ENCODE peak calls at places on chromosomes 3 and 15, in seven cellular contexts. W is BE2C, I is iPS DF 19.7, K is body of pancreas, P is fibroblast of lung, F is ecto neural progenitor cell, L is DMS153. X is an unnamed sample.
A peak's percentile ranks its signal among the peaks of the same experiment; 100 is the strongest.

GRCh38 chr3:5754602-5755001 is 567.1 kb downstream of the EDEM1 start:
- DNase-seq in W (no peak), I (no peak), K (peak; percentile 32), P (no peak), F (no peak), L (no peak), X (no peak)

GRCh38 chr15:62594017-62594416 is 428.9 kb upstream of the C2CD4B start:
- DNase-seq in W (no peak), I (no peak), K (no peak), P (no peak), F (no peak), L (no peak), X (no peak)

GRCh38 chr3:58003093-58003492 is 5.1 kb upstream of the FLNB start:
- DNase-seq in W (no peak), I (no peak), K (no peak), P (no peak), F (no peak), L (no peak), X (no peak)

GRCh38 chr3:159159546-159159945 is 357.7 kb downstream of the MFSD1 start:
- DNase-seq in W (no peak), I (no peak), K (no peak), P (no peak), F (no peak), L (no peak), X (no peak)

GRCh38 chr15:63610209-63610841 is 13.1 kb downstream of the FBXL22 start:
- DNase-seq in W (peak; percentile 77), I (peak; percentile 80), K (peak; percentile 76), P (peak; percentile 81), F (peak; percentile 69), L (peak; percentile 39), X (no peak)

GRCh38 chr15:96703794-96704550 is 373.5 kb downstream of the NR2F2 start:
- DNase-seq in W (no peak), I (no peak), K (no peak), P (peak; percentile 37), F (no peak), L (no peak), X (no peak)

GRCh38 chr3:195128255-195129071 is 142.5 kb downstream of the XXYLT1 start:
- DNase-seq in W (no peak), I (no peak), K (no peak), P (peak; percentile 27), F (no peak), L (no peak), X (no peak)

GRCh38 chr15:83107841-83108181 is 366 bp downstream of the TM6SF1 start:
- DNase-seq in W (no peak), I (no peak), K (no peak), P (no peak), F (no peak), L (no peak), X (no peak)

GRCh38 chr15:65512807-65513416 is 4.6 kb downstream of the DPP8 start:
- DNase-seq in W (no peak), I (no peak), K (peak; percentile 64), P (peak; percentile 67), F (no peak), L (no peak), X (no peak)

GRCh38 chr15:76840830-76841460 is 64.2 kb downstream of the SCAPER start:
- DNase-seq in W (no peak), I (no peak), K (no peak), P (peak; percentile 67), F (no peak), L (no peak), X (no peak)

GRCh38 chr3:67654832-67655152 is 380 bp upstream of the SUCLG2 start:
- DNase-seq in W (no peak), I (no peak), K (no peak), P (no peak), F (no peak), L (no peak), X (no peak)

GRCh38 chr3:165158011-165158410 is 38.2 kb downstream of the SLITRK3 start:
- DNase-seq in W (no peak), I (no peak), K (no peak), P (no peak), F (no peak), L (no peak), X (no peak)

GRCh38 chr3:104018541-104018940 is 1348.2 kb upstream of the ALCAM start:
- DNase-seq in W (no peak), I (no peak), K (no peak), P (no peak), F (no peak), L (no peak), X (no peak)

GRCh38 chr3:178308696-178309278 is 227.4 kb upstream of the KCNMB2 start:
- DNase-seq in W (no peak), I (no peak), K (no peak), P (no peak), F (no peak), L (no peak), X (no peak)

GRCh38 chr15:95162967-95163531 is 931.7 kb downstream of the MCTP2 start:
- DNase-seq in W (no peak), I (no peak), K (no peak), P (peak; percentile 57), F (no peak), L (no peak), X (no peak)

GRCh38 chr3:14620512-14620911 is 31.1 kb upstream of the CCDC174 start:
- DNase-seq in W (no peak), I (no peak), K (peak; percentile 77), P (no peak), F (peak; percentile 81), L (no peak), X (no peak)

GRCh38 chr3:64932016-64932518 is 244.3 kb upstream of the ADAMTS9 start:
- DNase-seq in W (no peak), I (no peak), K (no peak), P (no peak), F (no peak), L (no peak), X (no peak)

GRCh38 chr3:23948761-23949160 is 3.7 kb downstream of the NR1D2 start:
- DNase-seq in W (no peak), I (no peak), K (no peak), P (no peak), F (no peak), L (no peak), X (no peak)

GRCh38 chr3:78140866-78141658 is 1101.2 kb downstream of the ROBO2 start:
- DNase-seq in W (no peak), I (no peak), K (no peak), P (no peak), F (no peak), L (no peak), X (no peak)

GRCh38 chr15:90838544-90838943 is 29.8 kb upstream of the FURIN start:
- DNase-seq in W (no peak), I (no peak), K (no peak), P (no peak), F (no peak), L (no peak), X (no peak)